ENCODE peak calls at places on chromosomes 2 and 18, in six cellular contexts. J, A, P, R, T and Q are unnamed samples.

GRCh38 chr18:48072428-48073204 is 142.2 kb upstream of the SMAD2 start:
- DNase-seq in R (no peak), J (no peak), T (no peak), A (no peak), P (no peak), Q (no peak)

GRCh38 chr2:138155304-138155703 is 191.0 kb downstream of the HNMT start:
- DNase-seq in A (no peak), T (no peak), R (no peak), J (no peak), P (no peak), Q (no peak)

GRCh38 chr2:174788291-174788929 is 24.1 kb upstream of the CHRNA1 start:
- DNase-seq in T (no peak), R (no peak), A (peak), P (peak), J (no peak), Q (no peak)

GRCh38 chr2:96259497-96259921 is 6.3 kb downstream of the TMEM127 start:
- DNase-seq in A (no peak), J (no peak), R (no peak), T (no peak), P (no peak), Q (no peak)

GRCh38 chr2:36137612-36138011 is 218.0 kb upstream of the CRIM1 start:
- DNase-seq in J (no peak), P (no peak), T (no peak), A (no peak), R (no peak), Q (no peak)

GRCh38 chr2:23497063-23497462 is 112.1 kb downstream of the KLHL29 start:
- DNase-seq in R (no peak), T (peak), J (no peak), P (no peak), A (no peak), Q (peak)

GRCh38 chr2:1521191-1521877 is 108.1 kb downstream of the TPO start:
- DNase-seq in T (no peak), J (no peak), P (no peak), A (no peak), R (no peak), Q (no peak)

GRCh38 chr2:160375037-160375436 is 118.6 kb downstream of the RBMS1 start:
- DNase-seq in T (no peak), A (no peak), J (no peak), R (no peak), P (no peak), Q (no peak)